ENCODE peak calls at places on chromosomes 11 and 22, in ten cellular contexts. One of them, this sample, is unnamed.
A peak's percentile ranks its signal among the peaks of the same experiment; 100 is the strongest.

GRCh38 chr11:72899238-72899637 is 85.0 kb downstream of the ATG16L2 start:
- DNase-seq in left ventricle myocardium inferior: no peak
- DNase-seq in fibroblast of the aortic adventitia: no peak
- DNase-seq in spleen: no peak
- DNase-seq in psoas muscle: no peak
- DNase-seq in esophagus squamous epithelium: no peak
- DNase-seq in CD8-positive, alpha-beta T cell: no peak
- DNase-seq in right atrium auricular region: no peak
- DNase-seq in endothelial cell of umbilical vein: no peak
- DNase-seq in MM.1S: no peak
- DNase-seq in this sample: no peak

GRCh38 chr11:125910450-125910849 is 6.1 kb downstream of the DDX25 start:
- DNase-seq in left ventricle myocardium inferior: no peak
- DNase-seq in fibroblast of the aortic adventitia: no peak
- DNase-seq in spleen: no peak
- DNase-seq in psoas muscle: no peak
- DNase-seq in esophagus squamous epithelium: no peak
- DNase-seq in CD8-positive, alpha-beta T cell: no peak
- DNase-seq in right atrium auricular region: no peak
- DNase-seq in endothelial cell of umbilical vein: no peak
- DNase-seq in MM.1S: no peak
- DNase-seq in this sample: no peak

GRCh38 chr11:4105916-4106315 is 11.3 kb downstream of the RRM1 start:
- DNase-seq in left ventricle myocardium inferior: no peak
- DNase-seq in fibroblast of the aortic adventitia: no peak
- DNase-seq in spleen: no peak
- DNase-seq in psoas muscle: no peak
- DNase-seq in esophagus squamous epithelium: no peak
- DNase-seq in CD8-positive, alpha-beta T cell: no peak
- DNase-seq in right atrium auricular region: no peak
- DNase-seq in endothelial cell of umbilical vein: no peak
- DNase-seq in MM.1S: no peak
- DNase-seq in this sample: no peak

GRCh38 chr11:117900144-117900651 is 23.7 kb upstream of the FXYD6 start:
- DNase-seq in left ventricle myocardium inferior: no peak
- DNase-seq in fibroblast of the aortic adventitia: no peak
- DNase-seq in spleen: peak; percentile 78
- DNase-seq in psoas muscle: peak; percentile 32
- DNase-seq in esophagus squamous epithelium: no peak
- DNase-seq in CD8-positive, alpha-beta T cell: no peak
- DNase-seq in right atrium auricular region: no peak
- DNase-seq in endothelial cell of umbilical vein: no peak
- DNase-seq in MM.1S: no peak
- DNase-seq in this sample: no peak

GRCh38 chr22:22520667-22521602 is 865 bp upstream of the ZNF280A start:
- DNase-seq in left ventricle myocardium inferior: no peak
- DNase-seq in fibroblast of the aortic adventitia: peak; percentile 10
- DNase-seq in spleen: no peak
- DNase-seq in psoas muscle: no peak
- DNase-seq in esophagus squamous epithelium: no peak
- DNase-seq in CD8-positive, alpha-beta T cell: no peak
- DNase-seq in right atrium auricular region: no peak
- DNase-seq in endothelial cell of umbilical vein: no peak
- DNase-seq in MM.1S: peak; percentile 17
- DNase-seq in this sample: no peak

GRCh38 chr11:102287963-102288744 is 29.1 kb upstream of the BIRC3 start:
- DNase-seq in left ventricle myocardium inferior: no peak
- DNase-seq in fibroblast of the aortic adventitia: peak; percentile 88
- DNase-seq in spleen: no peak
- DNase-seq in psoas muscle: no peak
- DNase-seq in esophagus squamous epithelium: no peak
- DNase-seq in CD8-positive, alpha-beta T cell: no peak
- DNase-seq in right atrium auricular region: no peak
- DNase-seq in endothelial cell of umbilical vein: peak; percentile 66
- DNase-seq in MM.1S: peak; percentile 71
- DNase-seq in this sample: peak; percentile 71

GRCh38 chr11:13328276-13328675 is 50.7 kb downstream of the BMAL1 start:
- DNase-seq in left ventricle myocardium inferior: no peak
- DNase-seq in fibroblast of the aortic adventitia: no peak
- DNase-seq in spleen: no peak
- DNase-seq in psoas muscle: no peak
- DNase-seq in esophagus squamous epithelium: no peak
- DNase-seq in CD8-positive, alpha-beta T cell: no peak
- DNase-seq in right atrium auricular region: no peak
- DNase-seq in endothelial cell of umbilical vein: no peak
- DNase-seq in MM.1S: no peak
- DNase-seq in this sample: no peak

GRCh38 chr11:118136341-118136740 is 16.3 kb downstream of the SCN4B start:
- DNase-seq in left ventricle myocardium inferior: no peak
- DNase-seq in fibroblast of the aortic adventitia: no peak
- DNase-seq in spleen: no peak
- DNase-seq in psoas muscle: no peak
- DNase-seq in esophagus squamous epithelium: no peak
- DNase-seq in CD8-positive, alpha-beta T cell: no peak
- DNase-seq in right atrium auricular region: no peak
- DNase-seq in endothelial cell of umbilical vein: no peak
- DNase-seq in MM.1S: no peak
- DNase-seq in this sample: no peak

GRCh38 chr11:19426022-19426718 is 185.4 kb upstream of the E2F8 start:
- DNase-seq in left ventricle myocardium inferior: no peak
- DNase-seq in fibroblast of the aortic adventitia: no peak
- DNase-seq in spleen: no peak
- DNase-seq in psoas muscle: no peak
- DNase-seq in esophagus squamous epithelium: no peak
- DNase-seq in CD8-positive, alpha-beta T cell: no peak
- DNase-seq in right atrium auricular region: peak; percentile 53
- DNase-seq in endothelial cell of umbilical vein: no peak
- DNase-seq in MM.1S: no peak
- DNase-seq in this sample: no peak

DNA sequence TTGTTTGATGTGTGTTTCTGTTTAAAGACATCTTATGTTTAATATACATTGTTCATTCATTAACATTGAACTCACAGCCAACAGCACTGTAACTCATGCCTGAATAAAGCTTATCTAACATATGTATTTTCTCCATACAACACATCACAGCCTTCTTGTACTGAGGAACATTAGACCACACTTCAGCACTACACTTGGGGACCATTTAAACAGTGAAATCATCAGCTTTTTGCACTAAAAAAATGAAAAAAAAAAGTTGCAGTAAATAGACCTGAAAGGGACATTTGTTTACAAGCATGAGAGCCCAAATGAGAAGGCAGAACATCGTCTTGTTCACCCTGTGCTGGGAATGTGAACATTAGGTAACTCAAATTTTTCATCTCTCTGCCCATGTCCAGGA is 15.3 kb upstream of the TPP1 start:
- DNase-seq in left ventricle myocardium inferior: no peak
- DNase-seq in fibroblast of the aortic adventitia: no peak
- DNase-seq in spleen: no peak
- DNase-seq in psoas muscle: no peak
- DNase-seq in esophagus squamous epithelium: no peak
- DNase-seq in CD8-positive, alpha-beta T cell: no peak
- DNase-seq in right atrium auricular region: no peak
- DNase-seq in endothelial cell of umbilical vein: no peak
- DNase-seq in MM.1S: no peak
- DNase-seq in this sample: no peak
- TF ChIP-seq CTCF in left ventricle myocardium inferior: no peak
- TF ChIP-seq CTCF in fibroblast of the aortic adventitia: no peak
- TF ChIP-seq CTCF in spleen: no peak
- TF ChIP-seq CTCF in psoas muscle: no peak
- TF ChIP-seq CTCF in esophagus squamous epithelium: no peak
- TF ChIP-seq CTCF in CD8-positive, alpha-beta T cell: no peak
- TF ChIP-seq CTCF in right atrium auricular region: no peak
- TF ChIP-seq CTCF in endothelial cell of umbilical vein: no peak
- TF ChIP-seq CTCF in MM.1S: no peak
- TF ChIP-seq CTCF in this sample: no peak

DNA sequence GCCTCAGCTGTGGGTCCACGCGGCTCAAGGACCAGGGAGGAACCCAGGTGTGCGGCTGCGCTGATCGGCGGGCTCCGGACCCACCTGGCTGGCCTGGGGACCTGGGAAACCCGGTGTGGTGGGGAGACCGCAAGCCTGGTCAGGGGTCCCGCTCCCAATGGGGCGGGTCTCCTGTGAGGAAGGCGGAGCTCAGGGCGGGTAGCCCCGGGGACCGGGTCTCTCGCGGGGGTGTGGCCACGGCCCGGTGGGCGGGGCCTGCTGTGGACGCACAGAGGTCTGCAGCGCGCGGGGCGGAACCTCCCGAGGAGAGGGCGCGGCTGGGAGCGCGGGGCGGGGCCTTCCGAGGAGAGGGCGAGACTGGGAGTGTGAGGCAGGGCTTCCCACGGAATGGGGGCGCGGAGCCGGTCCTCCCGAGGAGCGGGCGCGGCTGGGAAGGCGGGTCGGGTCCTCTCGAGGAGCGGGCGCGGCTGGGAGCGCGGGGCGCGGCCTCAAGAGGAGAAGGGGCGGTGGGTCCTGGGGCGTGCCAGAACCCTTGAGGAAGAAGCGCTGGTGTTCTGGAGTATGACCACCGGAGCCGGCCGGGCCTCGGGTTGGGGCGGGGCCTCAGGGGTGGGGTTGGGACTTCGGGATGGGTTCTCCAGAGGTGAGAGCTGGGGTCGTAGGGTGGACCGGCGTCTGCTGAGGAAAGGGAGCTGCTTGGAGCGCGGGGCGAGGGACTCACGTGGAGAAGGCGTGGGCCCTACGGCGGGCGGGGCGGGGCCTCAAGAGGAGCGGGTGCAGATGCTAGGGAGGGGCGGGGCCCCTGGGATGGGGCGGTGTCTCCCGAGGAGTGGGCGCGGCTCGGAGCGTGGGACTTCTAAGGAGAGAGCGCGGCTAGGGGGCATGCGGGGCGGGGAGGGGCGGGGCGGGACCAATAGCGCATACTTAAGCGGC is 20.8 kb downstream of the DGCR6L start:
- DNase-seq in left ventricle myocardium inferior: peak; percentile 84
- DNase-seq in fibroblast of the aortic adventitia: peak; percentile 58
- DNase-seq in spleen: peak; percentile 95
- DNase-seq in psoas muscle: peak; percentile 93
- DNase-seq in esophagus squamous epithelium: peak; percentile 21
- DNase-seq in CD8-positive, alpha-beta T cell: peak; percentile 89
- DNase-seq in right atrium auricular region: peak; percentile 65
- DNase-seq in endothelial cell of umbilical vein: peak; percentile 68
- DNase-seq in MM.1S: peak; percentile 51
- DNase-seq in this sample: peak; percentile 38
- H3K4me3 ChIP-seq in left ventricle myocardium inferior: peak overlapping the region; percentile 74
- H3K4me3 ChIP-seq in fibroblast of the aortic adventitia: peak overlapping the region; percentile 58
- H3K4me3 ChIP-seq in spleen: peak overlapping the region; percentile 53
- H3K4me3 ChIP-seq in psoas muscle: peak overlapping the region; percentile 70
- H3K4me3 ChIP-seq in esophagus squamous epithelium: peak overlapping the region; percentile 63
- H3K4me3 ChIP-seq in CD8-positive, alpha-beta T cell: peak overlapping the region; percentile 67
- H3K4me3 ChIP-seq in right atrium auricular region: peak overlapping the region; percentile 60
- H3K4me3 ChIP-seq in endothelial cell of umbilical vein: peak overlapping the region; percentile 31
- H3K4me3 ChIP-seq in MM.1S: peak overlapping the region; percentile 45
- H3K4me3 ChIP-seq in this sample: peak overlapping the region; percentile 48

GRCh38 chr11:31233425-31233824 is 136.1 kb downstream of the DCDC1 start:
- DNase-seq in left ventricle myocardium inferior: no peak
- DNase-seq in fibroblast of the aortic adventitia: no peak
- DNase-seq in spleen: no peak
- DNase-seq in psoas muscle: no peak
- DNase-seq in esophagus squamous epithelium: no peak
- DNase-seq in CD8-positive, alpha-beta T cell: no peak
- DNase-seq in right atrium auricular region: no peak
- DNase-seq in endothelial cell of umbilical vein: no peak
- DNase-seq in MM.1S: no peak
- DNase-seq in this sample: no peak
- TF ChIP-seq CTCF in left ventricle myocardium inferior: no peak
- TF ChIP-seq CTCF in fibroblast of the aortic adventitia: no peak
- TF ChIP-seq CTCF in spleen: no peak
- TF ChIP-seq CTCF in psoas muscle: no peak
- TF ChIP-seq CTCF in esophagus squamous epithelium: peak; percentile 11
- TF ChIP-seq CTCF in CD8-positive, alpha-beta T cell: no peak
- TF ChIP-seq CTCF in right atrium auricular region: peak; percentile 23
- TF ChIP-seq CTCF in endothelial cell of umbilical vein: no peak
- TF ChIP-seq CTCF in MM.1S: peak; percentile 36
- TF ChIP-seq CTCF in this sample: peak; percentile 54

DNA sequence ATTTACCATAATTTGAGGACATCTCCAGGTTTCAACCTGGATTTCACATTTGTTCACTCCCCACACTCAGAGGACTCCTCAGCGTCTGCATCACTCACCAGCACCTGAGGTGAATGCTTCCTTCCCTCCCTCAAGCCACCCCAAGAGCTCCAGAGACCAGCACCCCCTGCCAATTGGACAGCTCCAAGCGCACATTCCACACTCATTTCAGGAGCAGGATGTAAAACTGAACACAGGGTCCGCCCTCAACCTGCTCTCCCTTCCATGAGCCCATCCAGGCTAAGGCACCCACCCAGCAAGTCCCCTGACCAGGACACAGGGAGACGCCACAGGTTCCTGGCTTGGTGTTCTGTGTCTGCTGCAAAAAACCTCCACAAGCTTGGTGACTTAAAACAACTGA is 3.9 kb downstream of the SCGB1D1 start:
- DNase-seq in left ventricle myocardium inferior: no peak
- DNase-seq in fibroblast of the aortic adventitia: no peak
- DNase-seq in spleen: no peak
- DNase-seq in psoas muscle: no peak
- DNase-seq in esophagus squamous epithelium: no peak
- DNase-seq in CD8-positive, alpha-beta T cell: no peak
- DNase-seq in right atrium auricular region: no peak
- DNase-seq in endothelial cell of umbilical vein: no peak
- DNase-seq in MM.1S: no peak
- DNase-seq in this sample: no peak
- H3K4me3 ChIP-seq in left ventricle myocardium inferior: no peak overlapping the region
- H3K4me3 ChIP-seq in fibroblast of the aortic adventitia: no peak overlapping the region
- H3K4me3 ChIP-seq in spleen: no peak overlapping the region
- H3K4me3 ChIP-seq in psoas muscle: no peak overlapping the region
- H3K4me3 ChIP-seq in esophagus squamous epithelium: no peak overlapping the region
- H3K4me3 ChIP-seq in CD8-positive, alpha-beta T cell: no peak overlapping the region
- H3K4me3 ChIP-seq in right atrium auricular region: no peak overlapping the region
- H3K4me3 ChIP-seq in endothelial cell of umbilical vein: no peak overlapping the region
- H3K4me3 ChIP-seq in MM.1S: no peak overlapping the region
- H3K4me3 ChIP-seq in this sample: no peak overlapping the region

GRCh38 chr11:111814106-111814505 is 47.9 kb upstream of the PPP2R1B start:
- DNase-seq in left ventricle myocardium inferior: no peak
- DNase-seq in fibroblast of the aortic adventitia: no peak
- DNase-seq in spleen: no peak
- DNase-seq in psoas muscle: no peak
- DNase-seq in esophagus squamous epithelium: no peak
- DNase-seq in CD8-positive, alpha-beta T cell: no peak
- DNase-seq in right atrium auricular region: no peak
- DNase-seq in endothelial cell of umbilical vein: no peak
- DNase-seq in MM.1S: no peak
- DNase-seq in this sample: no peak
- TF ChIP-seq CTCF in left ventricle myocardium inferior: no peak
- TF ChIP-seq CTCF in fibroblast of the aortic adventitia: no peak
- TF ChIP-seq CTCF in spleen: no peak
- TF ChIP-seq CTCF in psoas muscle: no peak
- TF ChIP-seq CTCF in esophagus squamous epithelium: no peak
- TF ChIP-seq CTCF in CD8-positive, alpha-beta T cell: no peak
- TF ChIP-seq CTCF in right atrium auricular region: no peak
- TF ChIP-seq CTCF in endothelial cell of umbilical vein: no peak
- TF ChIP-seq CTCF in MM.1S: no peak
- TF ChIP-seq CTCF in this sample: no peak